ENCODE peak calls at places on chromosomes 1 and 21, in eight cellular contexts. Y, O, D, Z, V, W, S and K are unnamed samples.

GRCh38 chr1:209890606-209891330 is 47.2 kb upstream of the SYT14 start:
- DNase-seq in Y (no peak), O (no peak), D (no peak), Z (no peak), V (peak; percentile 86), W (no peak), S (no peak), K (no peak)

GRCh38 chr21:17387030-17387617 is 125.7 kb upstream of the CXADR start:
- DNase-seq in Y (peak; percentile 75), O (peak; percentile 90), D (peak; percentile 57), Z (peak; percentile 25), V (peak; percentile 75), W (peak; percentile 13), S (peak; percentile 15), K (peak; percentile 45)

GRCh38 chr1:147840909-147841308 is 61.7 kb upstream of the GJA8 start:
- DNase-seq in Y (no peak), O (no peak), D (no peak), Z (no peak), V (peak; percentile 39), W (no peak), S (no peak), K (no peak)

GRCh38 chr1:145953861-145954260 is 4.0 kb downstream of the LIX1L start:
- DNase-seq in Y (no peak), O (no peak), D (no peak), Z (no peak), V (no peak), W (no peak), S (no peak), K (no peak)

GRCh38 chr1:221711156-221711577 is 30.7 kb downstream of the DUSP10 start:
- DNase-seq in Y (no peak), O (no peak), D (no peak), Z (no peak), V (no peak), W (no peak), S (no peak), K (no peak)

GRCh38 chr1:100039571-100039970 is 69.8 kb downstream of the SLC35A3 start:
- DNase-seq in Y (peak; percentile 7), O (peak; percentile 21), D (no peak), Z (no peak), V (peak; percentile 25), W (no peak), S (no peak), K (no peak)

GRCh38 chr1:28526886-28527285 is 21.0 kb downstream of the RCC1 start:
- DNase-seq in Y (peak; percentile 58), O (no peak), D (no peak), Z (no peak), V (peak; percentile 65), W (no peak), S (no peak), K (no peak)

GRCh38 chr1:152514715-152515453 is 602 bp downstream of the CRCT1 start:
- DNase-seq in Y (no peak), O (no peak), D (no peak), Z (no peak), V (peak; percentile 13), W (no peak), S (no peak), K (no peak)

GRCh38 chr1:61589382-61589765 is 135.6 kb downstream of the TM2D1 start:
- DNase-seq in Y (no peak), O (no peak), D (peak; percentile 18), Z (no peak), V (no peak), W (no peak), S (no peak), K (no peak)

GRCh38 chr21:30227633-30228404 is 11.9 kb upstream of the CLDN8 start:
- DNase-seq in Y (peak; percentile 68), O (peak; percentile 59), D (no peak), Z (no peak), V (peak; percentile 0), W (no peak), S (peak; percentile 54), K (no peak)

GRCh38 chr1:244048566-244049141 is 2.4 kb upstream of the ZBTB18 start:
- DNase-seq in Y (no peak), O (no peak), D (peak; percentile 70), Z (no peak), V (no peak), W (no peak), S (no peak), K (no peak)

GRCh38 chr1:21277178-21277577 is 13.1 kb downstream of the ECE1 start:
- DNase-seq in Y (no peak), O (no peak), D (no peak), Z (peak; percentile 42), V (no peak), W (peak; percentile 54), S (no peak), K (no peak)

GRCh38 chr1:32651461-32652073 is 559 bp downstream of the RBBP4 start:
- DNase-seq in Y (no peak), O (no peak), D (no peak), Z (no peak), V (peak; percentile 60), W (no peak), S (no peak), K (no peak)

GRCh38 chr1:214003233-214003632 is 15.5 kb downstream of the PROX1 start:
- DNase-seq in Y (no peak), O (no peak), D (no peak), Z (no peak), V (no peak), W (no peak), S (no peak), K (no peak)

GRCh38 chr1:7609311-7609994 is 161.6 kb upstream of the VAMP3 start:
- DNase-seq in Y (no peak), O (no peak), D (peak; percentile 0), Z (no peak), V (no peak), W (no peak), S (no peak), K (no peak)

GRCh38 chr21:42110691-42111469 is 39.8 kb downstream of the UMODL1 start:
- DNase-seq in Y (no peak), O (no peak), D (no peak), Z (no peak), V (no peak), W (no peak), S (no peak), K (no peak)

GRCh38 chr1:86503477-86504129 is 34.9 kb downstream of the CLCA1 start:
- DNase-seq in Y (peak; percentile 2), O (no peak), D (peak; percentile 27), Z (peak; percentile 28), V (no peak), W (peak; percentile 49), S (no peak), K (no peak)